ENCODE peak calls at places on chromosome 5, in six cellular contexts. Z is AG09309, W is OCI-LY7, Y is mammary epithelial cell, L is MM.1S, R is cardiac fibroblast. X is an unnamed sample.

GRCh38 chr5:56200856-56201638 is 32.1 kb downstream of the ANKRD55 start:
- DNase-seq in Z (peak), W (peak), Y (peak), L (peak), R (peak), X (peak)

GRCh38 chr5:91020065-91020800 is 362.9 kb downstream of the ARRDC3 start:
- DNase-seq in Z (no peak), W (no peak), Y (no peak), L (no peak), R (peak), X (no peak)

GRCh38 chr5:160926428-160926827 is 74.4 kb upstream of the ATP10B start:
- DNase-seq in Z (no peak), W (no peak), Y (no peak), L (no peak), R (no peak), X (no peak)

GRCh38 chr5:187617-188451 is 3.5 kb upstream of the LRRC14B start:
- DNase-seq in Z (no peak), W (no peak), Y (no peak), L (no peak), R (no peak), X (no peak)

GRCh38 chr5:57550132-57550531 is 67.5 kb upstream of the ACTBL2 start:
- DNase-seq in Z (no peak), W (no peak), Y (no peak), L (no peak), R (no peak), X (no peak)

GRCh38 chr5:65663804-65664521 is 39.1 kb downstream of the SHLD3 start:
- DNase-seq in Z (no peak), W (no peak), Y (peak), L (no peak), R (peak), X (no peak)

GRCh38 chr5:9351535-9351934 is 194.3 kb downstream of the SEMA5A start:
- DNase-seq in Z (no peak), W (no peak), Y (no peak), L (no peak), R (peak), X (no peak)

GRCh38 chr5:128905225-128906110 is 59.8 kb upstream of the SLC27A6 start:
- DNase-seq in Z (peak), W (peak), Y (peak), L (peak), R (peak), X (peak)

GRCh38 chr5:81898403-81898802 is 73.4 kb upstream of the ATG10 start:
- DNase-seq in Z (no peak), W (no peak), Y (no peak), L (no peak), R (no peak), X (no peak)

GRCh38 chr5:107513337-107514125 is 157.2 kb downstream of the EFNA5 start:
- DNase-seq in Z (no peak), W (peak), Y (peak), L (peak), R (no peak), X (no peak)

GRCh38 chr5:68178579-68178978 is 37.0 kb upstream of the PIK3R1 start:
- DNase-seq in Z (no peak), W (no peak), Y (peak), L (no peak), R (no peak), X (peak)

GRCh38 chr5:10467281-10468198 is 25.9 kb downstream of the ROPN1L start:
- DNase-seq in Z (no peak), W (no peak), Y (peak), L (no peak), R (peak), X (no peak)

GRCh38 chr5:89582768-89583339 is 699.9 kb upstream of the MEF2C start:
- DNase-seq in Z (no peak), W (no peak), Y (peak), L (peak), R (no peak), X (no peak)